ENCODE peak calls at places on chromosomes 16 and 17, in four cellular contexts. V, U, J and F are unnamed samples.

GRCh38 chr16:89696598-89697128 is 4.8 kb downstream of the SPATA2L start:
- DNase-seq in U (no peak), J (no peak), V (no peak), F (no peak)

GRCh38 chr17:57084361-57084801 is 665 bp upstream of the AKAP1 start:
- DNase-seq in J (no peak), V (no peak), U (no peak), F (no peak)

GRCh38 chr17:81539571-81539900 is 11.4 kb downstream of the FSCN2 start:
- DNase-seq in V (no peak), U (no peak), J (no peak), F (no peak)

GRCh38 chr16:73092236-73092781 is 44.4 kb upstream of the ZFHX3 start:
- DNase-seq in J (no peak), U (no peak), V (no peak), F (no peak)

GRCh38 chr17:48162305-48162934 is 54.9 kb downstream of the SNX11 start:
- DNase-seq in V (no peak), U (no peak), J (no peak), F (no peak)

GRCh38 chr17:51373489-51374194 is 113.3 kb downstream of the UTP18 start:
- DNase-seq in J (no peak), V (peak), U (no peak), F (peak)

GRCh38 chr16:49437344-49437743 is 63.7 kb downstream of the C16orf78 start:
- DNase-seq in U (no peak), V (no peak), J (no peak), F (no peak)

GRCh38 chr16:69037373-69038160 is 67.9 kb upstream of the HAS3 start:
- DNase-seq in J (no peak), U (no peak), V (no peak), F (no peak)

GRCh38 chr17:51640108-51640622 is 379.8 kb downstream of the UTP18 start:
- DNase-seq in U (no peak), V (peak), J (no peak), F (peak)

GRCh38 chr17:44924107-44924544 is 8.8 kb upstream of the GFAP start:
- DNase-seq in J (no peak), V (no peak), U (no peak), F (no peak)

GRCh38 chr16:12228607-12229499 is 252.3 kb downstream of the SNX29 start:
- DNase-seq in V (peak), U (peak), J (peak), F (peak)

GRCh38 chr17:67293251-67294203 is 48.5 kb upstream of the HELZ start:
- DNase-seq in V (peak), J (peak), U (peak), F (peak)

GRCh38 chr17:83082435-83082834 is 3.0 kb downstream of the METRNL start:
- DNase-seq in J (no peak), U (no peak), V (no peak), F (no peak)

GRCh38 chr16:84514874-84515835 is 10.7 kb upstream of the MEAK7 start:
- DNase-seq in J (no peak), V (peak), U (no peak), F (no peak)

GRCh38 chr16:78097522-78097921 is 1.9 kb upstream of the WWOX start:
- DNase-seq in U (no peak), V (no peak), J (no peak), F (no peak)

GRCh38 chr16:7964717-7965116 is 625.6 kb downstream of the TMEM114 start:
- DNase-seq in U (no peak), J (no peak), V (no peak), F (no peak)